ENCODE peak calls at places on chromosomes 6 and 20, in four cellular contexts. D is heart left ventricle, K is suprapubic skin, U is astrocyte. Y is an unnamed sample. For H3K4me1 and H3K36me3, the result is how much of the 10 kb centered on the place peaks cover.

GRCh38 chr6:150006961-150007464 is 18.3 kb downstream of the RAET1L start:
- DNase-seq in D (no peak), K (no peak), U (no peak), Y (no peak)

GRCh38 chr6:141077355-141078333 is 1055.1 kb upstream of the GJE1 start:
- DNase-seq in D (no peak), K (no peak), U (no peak), Y (no peak)

GRCh38 chr20:31543966-31544598 is 29.8 kb downstream of the HM13 start:
- DNase-seq in D (peak), K (no peak), U (peak), Y (no peak)

GRCh38 chr6:157603971-157604370 is 219.1 kb upstream of the SNX9 start:
- DNase-seq in D (no peak), K (no peak), U (no peak), Y (no peak)

GRCh38 chr6:52375780-52376556 is 14.0 kb downstream of the PAQR8 start:
- DNase-seq in D (no peak), K (no peak), U (no peak), Y (no peak)

GRCh38 chr6:117206951-117207687 is 58.2 kb upstream of the VGLL2 start:
- DNase-seq in D (peak), K (no peak), U (no peak), Y (no peak)

GRCh38 chr6:88006559-88006958 is 41.1 kb upstream of the SPACA1 start:
- DNase-seq in D (no peak), K (no peak), U (no peak), Y (no peak)

GRCh38 chr6:41637179-41638001 is 878 bp upstream of the MDFI start:
- DNase-seq in D (no peak), K (no peak), U (no peak), Y (no peak)

GRCh38 chr6:4644962-4645361 is 131.2 kb upstream of the CDYL start:
- DNase-seq in D (no peak), K (no peak), U (no peak), Y (no peak)

GRCh38 chr6:2197177-2197671 is 48.2 kb downstream of the GMDS start:
- DNase-seq in D (no peak), K (no peak), U (peak), Y (no peak)

GRCh38 chr20:44087051-44087856 is 99.7 kb downstream of the JPH2 start:
- DNase-seq in D (no peak), K (no peak), U (no peak), Y (peak)

GRCh38 chr20:19888269-19888669 is 128.9 kb upstream of the NAA20 start:
- DNase-seq in D (peak), K (no peak), U (no peak), Y (no peak)

GRCh38 chr6:49892280-49892679 is 25.9 kb upstream of the CRISP1 start:
- DNase-seq in D (no peak), K (no peak), U (no peak), Y (no peak)

GRCh38 chr20:62238569-62239277 is 402 bp downstream of the OSBPL2 start:
- DNase-seq in D (no peak), K (no peak), U (no peak), Y (no peak)

GRCh38 chr6:20826378-20826777 is 292.1 kb downstream of the CDKAL1 start:
- DNase-seq in D (no peak), K (no peak), U (peak), Y (no peak)

GRCh38 chr6:43695078-43695966 is 7.7 kb upstream of the MRPS18A start:
- DNase-seq in D (peak), K (no peak), U (no peak), Y (peak)

GRCh38 chr6:46175446-46175845 is 4.7 kb upstream of the ENPP5 start:
- DNase-seq in D (no peak), K (no peak), U (no peak), Y (no peak)

GRCh38 chr20:56630506-56631317 is 1.6 kb downstream of the TFAP2C start:
- DNase-seq in D (no peak), K (peak), U (peak), Y (no peak)

GRCh38 chr6:35025241-35026188 is 115.6 kb downstream of the TCP11 start:
- DNase-seq in D (no peak), K (no peak), U (no peak), Y (no peak)
- H3K4me1 ChIP-seq in D (half or more), K (half or more), U (under half), Y (under half)

GRCh38 chr6:84204011-84204410 is 23.4 kb downstream of the CEP162 start:
- DNase-seq in D (no peak), K (no peak), U (no peak), Y (no peak)
- H3K4me3 ChIP-seq in D (no peak), K (no peak), U (no peak), Y (no peak)

GRCh38 chr6:3267162-3267561 is 8.4 kb downstream of the PSMG4 start:
- DNase-seq in D (no peak), K (no peak), U (no peak), Y (peak)
- H3K36me3 ChIP-seq in D (under half), K (half or more), U (under half), Y (under half)

GRCh38 chr6:35013701-35014100 is 124.6 kb downstream of the ANKS1A start:
- DNase-seq in D (no peak), K (no peak), U (no peak), Y (no peak)

GRCh38 chr6:35015476-35015875 is 125.7 kb downstream of the TCP11 start:
- DNase-seq in D (no peak), K (no peak), U (no peak), Y (no peak)

GRCh38 chr6:35014341-35014740 is 125.3 kb downstream of the ANKS1A start:
- DNase-seq in D (no peak), K (no peak), U (no peak), Y (no peak)

GRCh38 chr6:35015996-35016395 is 125.1 kb downstream of the TCP11 start:
- DNase-seq in D (no peak), K (no peak), U (no peak), Y (no peak)

GRCh38 chr6:35014786-35015185 is 125.7 kb downstream of the ANKS1A start:
- DNase-seq in D (no peak), K (no peak), U (no peak), Y (no peak)
- H3K4me1 ChIP-seq in D (half or more), K (half or more), U (under half), Y (under half)

GRCh38 chr6:56843476-56844349 is 111.2 kb upstream of the BEND6 start:
- DNase-seq in D (peak), K (peak), U (peak), Y (peak)

GRCh38 chr6:56841372-56841749 is 113.5 kb upstream of the BEND6 start:
- DNase-seq in D (no peak), K (no peak), U (no peak), Y (no peak)

GRCh38 chr6:56842602-56843475 is 112.1 kb upstream of the BEND6 start:
- DNase-seq in D (peak), K (peak), U (peak), Y (peak)

GRCh38 chr6:56840467-56841371 is 114.2 kb upstream of the BEND6 start:
- DNase-seq in D (no peak), K (no peak), U (peak), Y (no peak)

DNA sequence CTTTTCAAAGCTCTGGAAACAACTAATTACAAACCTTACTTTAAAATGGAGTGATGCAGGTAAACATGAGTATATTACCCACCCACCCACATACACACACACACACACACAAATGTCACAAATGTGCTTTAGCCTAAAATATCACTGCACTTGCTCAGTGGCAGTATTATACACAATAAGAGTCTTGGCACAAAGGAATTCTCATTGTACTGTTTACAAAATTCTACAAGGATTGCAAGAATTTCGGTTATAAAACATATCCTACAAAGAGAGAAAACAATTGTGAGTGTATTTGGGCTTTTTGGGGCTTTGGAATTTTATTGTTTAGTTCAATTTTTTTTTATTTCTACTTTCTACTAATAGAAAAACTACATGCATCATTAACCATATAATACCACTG is 113.2 kb upstream of the BEND6 start:
- DNase-seq in D (no peak), K (no peak), U (no peak), Y (no peak)
- H3K4me3 ChIP-seq in D (peak), K (peak), U (peak), Y (no peak)

DNA sequence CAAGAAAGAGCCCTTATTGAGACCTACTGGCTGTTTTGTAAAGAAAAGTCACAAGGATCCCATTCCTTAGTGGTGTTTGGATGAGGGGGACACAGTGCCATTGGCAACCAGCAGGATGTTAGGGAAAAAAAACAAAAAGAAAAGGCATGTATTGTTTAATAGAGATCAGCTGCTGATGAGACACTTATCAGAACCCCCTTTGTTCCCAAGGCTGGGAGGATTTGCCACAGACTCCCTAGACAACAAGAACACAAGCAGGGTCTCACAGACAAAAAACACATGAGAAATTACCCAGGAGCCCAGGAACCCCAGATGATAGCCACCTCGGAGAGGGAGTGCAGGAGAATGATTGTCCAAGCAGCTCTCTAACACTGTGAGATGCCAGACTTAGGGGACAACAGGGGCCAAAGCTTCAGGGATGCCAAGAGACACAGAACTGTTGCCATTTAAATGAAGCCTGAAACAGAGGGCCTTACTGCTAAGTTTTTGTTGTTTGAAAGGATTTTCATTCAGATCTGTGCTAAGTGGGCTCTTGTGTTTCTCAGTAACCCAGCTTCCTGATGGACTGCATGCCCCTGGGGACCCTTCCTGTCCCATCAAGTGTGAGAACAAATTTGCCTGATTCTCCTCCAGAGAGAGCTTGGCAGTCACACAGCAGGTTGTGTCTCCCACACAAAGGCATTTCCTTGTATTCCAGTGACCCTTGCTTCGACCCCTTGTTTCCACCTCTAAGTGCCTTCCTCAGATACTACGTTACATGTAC is 48.7 kb upstream of the HEY2 start:
- DNase-seq in D (no peak), K (no peak), U (no peak), Y (no peak)
- H3K36me3 ChIP-seq in D (under half), K (under half), U (under half), Y (under half)

GRCh38 chr6:163533443-163533842 is 118.9 kb downstream of the QKI start:
- DNase-seq in D (no peak), K (no peak), U (peak), Y (no peak)
- H3K4me1 ChIP-seq in D (half or more), K (under half), U (under half), Y (under half)

DNA sequence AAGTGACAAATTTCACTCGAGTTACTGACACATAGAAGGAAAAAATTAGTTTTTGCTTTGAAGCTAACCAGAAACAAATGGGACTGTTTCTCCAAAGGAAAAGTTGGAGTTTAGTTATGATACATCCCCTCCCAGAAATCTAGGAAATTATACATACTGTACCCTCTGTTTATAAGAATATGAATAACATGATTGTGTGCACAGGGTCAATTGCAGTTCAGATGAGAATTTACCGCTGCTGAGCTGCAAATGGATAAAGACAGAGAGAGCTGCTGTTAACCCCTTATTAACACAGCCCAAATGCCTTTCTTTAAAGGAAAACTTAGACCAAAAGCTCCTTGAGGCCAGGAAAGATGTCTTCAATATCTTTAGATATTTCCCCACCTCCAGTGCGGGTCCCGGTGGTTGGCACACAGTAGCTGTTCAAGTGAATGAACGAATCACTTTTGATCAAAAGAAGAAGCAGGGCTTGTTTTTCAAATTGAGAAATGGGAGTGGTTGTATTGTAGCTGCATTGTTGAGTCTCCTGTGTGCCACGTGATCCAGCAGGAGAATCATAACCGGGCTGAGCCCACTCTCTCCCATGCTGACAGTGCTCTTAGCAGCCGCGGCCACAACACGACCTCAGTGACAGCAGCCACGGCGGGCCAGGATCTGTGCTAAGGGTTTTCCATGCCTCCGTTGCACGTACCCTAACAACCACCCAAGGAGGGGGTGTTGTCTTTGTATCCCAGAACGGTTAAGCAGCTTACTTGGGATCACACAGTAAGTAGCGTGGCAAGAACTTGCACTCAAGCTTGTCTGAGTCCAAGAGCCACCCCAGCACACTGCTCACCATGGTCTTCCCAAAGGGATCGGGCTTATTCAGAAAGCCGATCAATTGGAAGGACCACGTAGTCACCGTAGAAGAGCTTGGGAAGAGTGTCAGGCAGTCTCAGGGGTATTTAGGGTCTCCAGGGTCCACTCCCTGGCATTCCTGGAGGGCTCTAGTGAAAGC is 53.5 kb upstream of the BMP6 start:
- DNase-seq in D (no peak), K (no peak), U (no peak), Y (no peak)
- H3K4me3 ChIP-seq in D (peak), K (peak), U (no peak), Y (no peak)

GRCh38 chr20:36203861-36204260 is 32.4 kb upstream of the AAR2 start:
- DNase-seq in D (no peak), K (no peak), U (no peak), Y (no peak)
- H3K36me3 ChIP-seq in D (under half), K (under half), U (under half), Y (under half)

Y was measured in left lung.